ENCODE peak calls at places on chromosomes 2 and 18, in four cellular contexts. W is fibroblast of the aortic adventitia; H is activated CD8-positive, alpha-beta T cell treated with anti-CD3 and anti-CD28 coated beads for 36 hours; O is PC-3. C is an unnamed sample.

GRCh38 chr2:224268441-224268840 is 133.5 kb downstream of the FAM124B start:
- DNase-seq in W (peak; percentile 94), H (no peak), O (peak; percentile 97), C (no peak)

GRCh38 chr2:15009681-15010080 is 377.2 kb downstream of the LRATD1 start:
- DNase-seq in W (no peak), H (no peak), O (no peak), C (no peak)

GRCh38 chr2:3440486-3440885 is 61.0 kb downstream of the TRAPPC12 start:
- DNase-seq in W (no peak), H (no peak), O (no peak), C (no peak)

GRCh38 chr2:181178823-181179412 is 198.5 kb downstream of the UBE2E3 start:
- DNase-seq in W (no peak), H (peak; percentile 68), O (peak; percentile 45), C (no peak)

GRCh38 chr2:95260028-95261023 is 13.9 kb upstream of the PROM2 start:
- DNase-seq in W (peak; percentile 4), H (no peak), O (no peak), C (no peak)

GRCh38 chr2:73984922-73985317 is 210 bp downstream of the TET3 start:
- DNase-seq in W (no peak), H (peak; percentile 68), O (peak; percentile 39), C (no peak)

GRCh38 chr2:20141056-20141762 is 83.7 kb downstream of the SDC1 start:
- DNase-seq in W (peak; percentile 96), H (no peak), O (peak; percentile 93), C (no peak)

GRCh38 chr2:100416939-100417744 is at the start of gene CHST10:
- DNase-seq in W (peak; percentile 40), H (peak; percentile 65), O (peak; percentile 48), C (peak; percentile 71)

GRCh38 chr2:66495788-66496640 is 61.1 kb downstream of the MEIS1 start:
- DNase-seq in W (peak; percentile 85), H (no peak), O (peak; percentile 84), C (no peak)

GRCh38 chr2:72887032-72887835 is at the start of gene SPR:
- DNase-seq in W (peak; percentile 45), H (peak; percentile 77), O (peak; percentile 80), C (peak; percentile 35)

GRCh38 chr2:112031916-112032582 is 23.0 kb upstream of the TMEM87B start:
- DNase-seq in W (peak; percentile 25), H (no peak), O (no peak), C (no peak)

GRCh38 chr18:59861009-59861408 is 38.8 kb upstream of the PMAIP1 start:
- DNase-seq in W (peak; percentile 55), H (no peak), O (no peak), C (no peak)

GRCh38 chr2:191638079-191638801 is 39.7 kb upstream of the NABP1 start:
- DNase-seq in W (no peak), H (no peak), O (peak; percentile 95), C (no peak)

GRCh38 chr2:33024758-33025157 is 78.0 kb downstream of the LTBP1 start:
- DNase-seq in W (no peak), H (no peak), O (no peak), C (no peak)

GRCh38 chr2:100260712-100261620 is 61.3 kb downstream of the LONRF2 start:
- DNase-seq in W (peak; percentile 81), H (peak; percentile 47), O (peak; percentile 83), C (no peak)

GRCh38 chr18:5463390-5463789 is 80.4 kb downstream of the EPB41L3 start:
- DNase-seq in W (peak; percentile 88), H (no peak), O (no peak), C (no peak)

GRCh38 chr2:42386684-42387083 is 25.7 kb upstream of the COX7A2L start:
- DNase-seq in W (no peak), H (peak; percentile 7), O (peak; percentile 30), C (no peak)

GRCh38 chr2:238138331-238139102 is at the start of gene KLHL30:
- DNase-seq in W (no peak), H (no peak), O (no peak), C (no peak)

GRCh38 chr2:170843656-170844055 is 27.0 kb downstream of the GAD1 start:
- DNase-seq in W (peak; percentile 59), H (peak; percentile 39), O (peak; percentile 94), C (no peak)

GRCh38 chr2:118835739-118836410 is 11.6 kb downstream of the EN1 start:
- DNase-seq in W (no peak), H (no peak), O (peak; percentile 47), C (no peak)

GRCh38 chr2:229275506-229275905 is 4.4 kb upstream of the PID1 start:
- DNase-seq in W (no peak), H (no peak), O (no peak), C (no peak)

GRCh38 chr2:237721828-237722227 is 76.8 kb upstream of the RBM44 start:
- DNase-seq in W (no peak), H (no peak), O (no peak), C (no peak)

GRCh38 chr2:215454519-215454918 is 18.7 kb upstream of the FN1 start:
- DNase-seq in W (peak; percentile 70), H (no peak), O (peak; percentile 70), C (no peak)

GRCh38 chr2:241739651-241740050 is 5.2 kb downstream of the D2HGDH start:
- DNase-seq in W (peak; percentile 40), H (peak; percentile 74), O (peak; percentile 42), C (no peak)

GRCh38 chr2:113117594-113118262 is 9.7 kb upstream of the IL1RN start:
- DNase-seq in W (peak; percentile 100), H (peak; percentile 80), O (peak; percentile 96), C (no peak)

GRCh38 chr18:7177131-7177744 is 53.7 kb upstream of the LRRC30 start:
- DNase-seq in W (peak; percentile 63), H (peak; percentile 40), O (peak; percentile 66), C (peak; percentile 76)

GRCh38 chr2:15359716-15360531 is 201.2 kb downstream of the NBAS start:
- DNase-seq in W (peak; percentile 69), H (no peak), O (peak; percentile 84), C (no peak)

GRCh38 chr2:23801396-23801795 is 125.5 kb downstream of the ATAD2B start:
- DNase-seq in W (peak; percentile 72), H (no peak), O (no peak), C (no peak)

GRCh38 chr2:26035110-26035728 is 1.3 kb downstream of the RAB10 start:
- DNase-seq in W (peak; percentile 15), H (peak; percentile 30), O (peak; percentile 24), C (no peak)

GRCh38 chr18:77124452-77124922 is 8.1 kb downstream of the MBP start:
- DNase-seq in W (no peak), H (peak; percentile 84), O (peak; percentile 23), C (no peak)

GRCh38 chr18:23133860-23134779 is 1.2 kb upstream of the CABLES1 start:
- DNase-seq in W (no peak), H (peak; percentile 57), O (peak; percentile 83), C (peak; percentile 54)

GRCh38 chr2:127661949-127662510 is 13.3 kb downstream of the LIMS2 start:
- DNase-seq in W (peak; percentile 69), H (no peak), O (no peak), C (no peak)

GRCh38 chr18:2935438-2936192 is 77.3 kb downstream of the LPIN2 start:
- DNase-seq in W (peak; percentile 77), H (no peak), O (no peak), C (no peak)

GRCh38 chr2:233480490-233481202 is 85.9 kb downstream of the USP40 start:
- DNase-seq in W (no peak), H (no peak), O (peak; percentile 76), C (no peak)

GRCh38 chr18:64037812-64038414 is 68.0 kb downstream of the SERPINB8 start:
- DNase-seq in W (peak; percentile 20), H (no peak), O (peak; percentile 74), C (peak; percentile 47)
- TF ChIP-seq CTCF in W (peak; percentile 43), H (peak; percentile 78), O (peak; percentile 82), C (peak; percentile 68)

DNA sequence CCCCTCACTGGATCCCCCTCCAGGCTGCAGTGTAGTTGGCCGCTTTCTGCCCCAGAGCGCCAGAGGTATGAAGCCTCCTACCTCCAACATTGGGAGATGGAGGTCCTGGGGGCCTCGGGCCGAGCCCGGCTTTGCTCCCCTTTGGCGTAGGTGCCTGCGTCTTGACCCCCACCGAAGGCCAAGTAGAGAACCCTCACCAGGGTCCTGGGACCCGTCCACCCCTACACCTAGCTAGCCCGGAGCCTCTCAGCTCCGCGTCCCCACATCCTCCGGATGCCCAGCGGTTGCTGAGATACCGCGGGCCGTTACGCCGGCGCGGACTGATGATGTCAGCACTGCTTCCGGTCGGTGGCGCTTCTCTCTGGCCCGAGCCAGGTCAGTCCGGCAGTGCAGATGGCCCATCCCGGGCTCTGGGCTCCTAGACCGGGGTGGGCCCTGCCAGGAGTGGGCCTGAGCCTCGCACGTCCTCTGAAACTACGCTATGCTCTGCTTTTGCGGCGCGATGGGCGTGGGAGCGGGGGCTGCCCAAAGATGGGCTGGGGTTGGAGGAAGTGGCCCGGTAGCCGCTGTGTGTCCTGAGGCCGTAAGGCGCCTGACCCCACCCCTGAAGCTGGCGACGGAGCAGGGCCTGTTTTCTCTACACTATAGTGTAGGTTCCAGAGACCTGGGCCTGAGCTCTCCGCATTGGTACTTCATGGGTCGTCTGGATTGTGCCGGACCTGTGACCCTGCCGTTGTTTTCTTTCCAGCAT is at the start of the genes GLB1L and STK16:
- DNase-seq in W (peak; percentile 93), H (peak; percentile 93), O (peak; percentile 93), C (peak; percentile 100)
- TF ChIP-seq CTCF in W (no peak), H (no peak), O (no peak), C (no peak)

DNA sequence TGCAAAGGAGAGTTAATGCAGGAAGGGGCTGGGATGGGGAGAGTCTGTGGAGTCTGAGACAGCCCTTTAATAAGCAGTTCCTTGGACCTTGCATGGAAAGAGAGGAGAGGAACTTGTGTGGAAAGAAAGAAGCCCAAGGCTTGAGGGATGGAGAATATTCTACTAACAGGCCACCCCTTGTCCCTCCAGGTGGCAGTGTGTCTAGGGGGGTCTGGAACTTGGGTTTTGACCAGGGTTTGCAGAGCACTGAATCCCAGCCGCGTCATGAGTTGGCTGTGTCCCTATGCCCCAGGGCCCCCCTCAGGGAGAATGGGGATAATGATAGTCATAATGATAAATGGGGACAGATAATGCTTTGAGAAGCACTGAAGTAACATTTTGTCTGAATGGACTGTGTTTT is 15.0 kb downstream of the TCF7L1 start:
- DNase-seq in W (peak; percentile 47), H (no peak), O (no peak), C (no peak)
- TF ChIP-seq CTCF in W (peak; percentile 20), H (no peak), O (peak; percentile 13), C (no peak)

GRCh38 chr2:148933456-148933855 is 58.4 kb downstream of the KIF5C start:
- DNase-seq in W (no peak), H (no peak), O (no peak), C (no peak)

GRCh38 chr2:148939271-148939670 is 64.2 kb downstream of the KIF5C start:
- DNase-seq in W (no peak), H (no peak), O (no peak), C (peak; percentile 23)

GRCh38 chr2:148935791-148936190 is 60.8 kb downstream of the KIF5C start:
- DNase-seq in W (no peak), H (no peak), O (no peak), C (no peak)

GRCh38 chr2:148932536-148932935 is 57.5 kb downstream of the KIF5C start:
- DNase-seq in W (no peak), H (no peak), O (no peak), C (no peak)

DNA sequence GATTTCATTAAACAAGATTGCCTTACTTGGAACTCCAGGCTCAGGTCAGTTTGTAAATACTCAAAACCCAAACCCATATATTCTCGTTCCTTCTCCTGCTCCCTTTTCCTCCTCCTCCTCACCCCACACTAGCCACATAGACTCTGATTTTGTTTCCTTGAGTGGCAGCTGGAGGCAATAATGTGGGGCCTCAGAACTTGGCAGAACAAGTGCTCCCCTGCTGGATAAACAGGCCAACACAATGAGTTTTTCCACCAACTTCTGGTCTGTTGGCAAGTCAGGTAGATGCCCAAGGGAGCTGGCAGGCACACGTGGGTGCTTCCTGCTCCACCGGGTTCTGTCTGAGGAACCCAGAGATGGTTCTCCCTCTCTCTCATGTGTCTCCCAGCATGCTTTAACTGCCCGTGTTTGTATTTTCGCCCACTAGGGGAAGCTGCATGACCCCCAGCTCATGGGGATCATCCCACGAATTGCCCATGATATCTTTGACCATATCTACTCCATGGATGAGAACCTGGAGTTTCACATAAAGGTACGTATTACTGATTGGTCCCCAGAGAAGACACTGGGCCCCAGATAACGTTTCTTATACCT is 61.9 kb downstream of the KIF5C start:
- DNase-seq in W (no peak), H (no peak), O (peak; percentile 29), C (no peak)
- TF ChIP-seq CTCF in W (no peak), H (no peak), O (peak; percentile 38), C (no peak)

C was measured in D721Med.